ENCODE peak calls at places on chromosomes 5 and 9, in seven cellular contexts. T, H, Q, E, F, U and W are unnamed samples.

GRCh38 chr5:153970496-153970895 is 68.2 kb downstream of the FAM114A2 start:
- DNase-seq in T (no peak), H (no peak), Q (no peak), E (no peak), F (no peak), U (no peak), W (no peak)

GRCh38 chr5:89034588-89034987 is 151.6 kb upstream of the MEF2C start:
- DNase-seq in T (no peak), H (no peak), Q (peak), E (no peak), F (no peak), U (no peak), W (no peak)

GRCh38 chr5:123916331-123917121 is 404.5 kb downstream of the CSNK1G3 start:
- DNase-seq in T (no peak), H (no peak), Q (peak), E (no peak), F (no peak), U (no peak), W (no peak)

GRCh38 chr9:86549434-86549833 is 195.2 kb upstream of the TUT7 start:
- DNase-seq in T (no peak), H (no peak), Q (peak), E (no peak), F (no peak), U (no peak), W (no peak)

GRCh38 chr9:100033877-100034551 is 64.8 kb downstream of the ERP44 start:
- DNase-seq in T (no peak), H (no peak), Q (no peak), E (no peak), F (no peak), U (no peak), W (no peak)

GRCh38 chr5:138467711-138468132 is 2.4 kb downstream of the EGR1 start:
- DNase-seq in T (no peak), H (no peak), Q (no peak), E (no peak), F (no peak), U (no peak), W (no peak)

GRCh38 chr5:93510626-93511420 is 70.2 kb downstream of the NR2F1-AS1 start:
- DNase-seq in T (no peak), H (no peak), Q (no peak), E (no peak), F (no peak), U (no peak), W (no peak)

GRCh38 chr9:69260161-69260560 is 64.9 kb upstream of the ENTREP1 start:
- DNase-seq in T (no peak), H (no peak), Q (no peak), E (no peak), F (no peak), U (no peak), W (no peak)

GRCh38 chr9:123927625-123928308 is 2.2 kb downstream of the DENND1A start:
- DNase-seq in T (no peak), H (no peak), Q (peak), E (no peak), F (no peak), U (peak), W (no peak)

GRCh38 chr9:113057193-113057592 is 669 bp upstream of the ZFP37 start:
- DNase-seq in T (no peak), H (no peak), Q (no peak), E (no peak), F (no peak), U (no peak), W (no peak)

GRCh38 chr5:143271431-143271830 is 132.1 kb downstream of the NR3C1 start:
- DNase-seq in T (no peak), H (no peak), Q (no peak), E (no peak), F (no peak), U (no peak), W (no peak)

GRCh38 chr5:105677291-105677690 is 1993.4 kb downstream of the EFNA5 start:
- DNase-seq in T (no peak), H (no peak), Q (no peak), E (no peak), F (no peak), U (no peak), W (no peak)

GRCh38 chr5:1769752-1770442 is 29.7 kb downstream of the MRPL36 start:
- DNase-seq in T (no peak), H (peak), Q (no peak), E (no peak), F (no peak), U (no peak), W (no peak)

GRCh38 chr5:136028782-136029742 is at the start of gene TGFBI:
- DNase-seq in T (no peak), H (peak), Q (peak), E (no peak), F (no peak), U (no peak), W (no peak)

GRCh38 chr5:174806729-174807128 is 82.3 kb downstream of the MSX2 start:
- DNase-seq in T (no peak), H (no peak), Q (no peak), E (no peak), F (no peak), U (no peak), W (no peak)

GRCh38 chr5:89968870-89969472 is 440.6 kb downstream of the CETN3 start:
- DNase-seq in T (no peak), H (no peak), Q (no peak), E (no peak), F (no peak), U (no peak), W (no peak)

GRCh38 chr5:4700082-4700481 is 440.0 kb upstream of the ADAMTS16 start:
- DNase-seq in T (no peak), H (peak), Q (peak), E (peak), F (peak), U (peak), W (no peak)

GRCh38 chr5:4857761-4858160 is 282.4 kb upstream of the ADAMTS16 start:
- DNase-seq in T (no peak), H (no peak), Q (peak), E (no peak), F (no peak), U (no peak), W (no peak)

GRCh38 chr5:138504799-138505198 is 38.2 kb downstream of the ETF1 start:
- DNase-seq in T (no peak), H (no peak), Q (peak), E (no peak), F (peak), U (no peak), W (no peak)

GRCh38 chr5:157273131-157273556 is 7.2 kb downstream of the CYFIP2 start:
- DNase-seq in T (no peak), H (no peak), Q (no peak), E (no peak), F (no peak), U (peak), W (no peak)

GRCh38 chr9:38443181-38443580 is 18.9 kb upstream of the IGFBPL1 start:
- DNase-seq in T (no peak), H (no peak), Q (peak), E (no peak), F (no peak), U (no peak), W (no peak)

GRCh38 chr5:106292654-106293053 is 1378.1 kb downstream of the EFNA5 start:
- DNase-seq in T (no peak), H (no peak), Q (peak), E (no peak), F (no peak), U (no peak), W (no peak)

GRCh38 chr9:127943011-127943662 is 5.5 kb upstream of the DPM2 start:
- DNase-seq in T (no peak), H (no peak), Q (no peak), E (no peak), F (no peak), U (no peak), W (no peak)

GRCh38 chr5:56088967-56089829 is 94.4 kb upstream of the IL6ST start:
- DNase-seq in T (peak), H (no peak), Q (peak), E (no peak), F (no peak), U (no peak), W (no peak)

GRCh38 chr5:134793111-134793510 is 34.5 kb downstream of the DDX46 start:
- DNase-seq in T (no peak), H (no peak), Q (no peak), E (no peak), F (no peak), U (no peak), W (no peak)

GRCh38 chr5:139295692-139296091 is 2.2 kb downstream of the MATR3 start:
- DNase-seq in T (no peak), H (no peak), Q (no peak), E (no peak), F (no peak), U (no peak), W (no peak)

GRCh38 chr5:17743580-17744435 is 109.5 kb downstream of the TAF11L14 start:
- DNase-seq in T (no peak), H (no peak), Q (peak), E (no peak), F (no peak), U (no peak), W (no peak)

GRCh38 chr5:180718810-180719453 is 20.9 kb downstream of the OR2Y1 start:
- DNase-seq in T (peak), H (no peak), Q (peak), E (no peak), F (peak), U (peak), W (no peak)

GRCh38 chr5:134438641-134439621 is 27.2 kb upstream of the CDKN2AIPNL start:
- DNase-seq in T (no peak), H (peak), Q (peak), E (peak), F (peak), U (no peak), W (peak)

GRCh38 chr5:59832577-59833301 is 60.8 kb downstream of the PDE4D start:
- DNase-seq in T (no peak), H (no peak), Q (no peak), E (no peak), F (no peak), U (no peak), W (no peak)

GRCh38 chr9:133352635-133353340 is 3.5 kb downstream of the SURF1 start:
- DNase-seq in T (no peak), H (peak), Q (no peak), E (no peak), F (no peak), U (peak), W (no peak)

GRCh38 chr9:132773093-132773492 is 102.8 kb downstream of the GTF3C4 start:
- DNase-seq in T (no peak), H (no peak), Q (no peak), E (no peak), F (no peak), U (no peak), W (no peak)

GRCh38 chr5:40401281-40401680 is 278.4 kb upstream of the PTGER4 start:
- DNase-seq in T (no peak), H (no peak), Q (peak), E (no peak), F (no peak), U (no peak), W (no peak)

GRCh38 chr5:100901851-100902341 is 1.2 kb downstream of the ST8SIA4 start:
- DNase-seq in T (no peak), H (peak), Q (no peak), E (no peak), F (peak), U (peak), W (no peak)

GRCh38 chr9:134341929-134342745 is 15.9 kb downstream of the RXRA start:
- DNase-seq in T (no peak), H (no peak), Q (no peak), E (no peak), F (no peak), U (no peak), W (no peak)

GRCh38 chr9:89484475-89485404 is 13.2 kb downstream of the SEMA4D start:
- DNase-seq in T (no peak), H (no peak), Q (peak), E (peak), F (no peak), U (no peak), W (no peak)

GRCh38 chr9:114798793-114799427 is 6.9 kb downstream of the TNFSF15 start:
- DNase-seq in T (no peak), H (no peak), Q (no peak), E (no peak), F (no peak), U (peak), W (no peak)

GRCh38 chr5:181189363-181189961 is 15.5 kb downstream of the TRIM7 start:
- DNase-seq in T (peak), H (peak), Q (peak), E (no peak), F (no peak), U (peak), W (no peak)

GRCh38 chr5:76351577-76351976 is 51.5 kb upstream of the IQGAP2 start:
- DNase-seq in T (no peak), H (no peak), Q (no peak), E (no peak), F (no peak), U (peak), W (no peak)